ENCODE peak calls at places on chromosomes 4 and X, in ten cellular contexts. R is Caco-2, S is transverse colon, K is suprapubic skin, W is stomach, I is spleen, Z is sigmoid colon, H is ascending aorta, O is MM.1S, P is uterus. M is an unnamed sample. For H3K4me1, the result is how much of the 10 kb centered on the place peaks cover.

GRCh38 chr4:110629780-110630500 is 7.1 kb upstream of the PITX2 start:
- DNase-seq in I (no peak), R (no peak), P (no peak), K (no peak), O (no peak), H (no peak), S (no peak), W (no peak), Z (no peak), M (no peak)

GRCh38 chrX:49986058-49986457 is 63.7 kb downstream of the CLCN5 start:
- DNase-seq in W (no peak), R (no peak), H (no peak), S (no peak), O (no peak), Z (no peak), P (no peak), I (no peak), K (no peak), M (no peak)

GRCh38 chr4:165151734-165152133 is 39.1 kb upstream of the TMEM192 start:
- DNase-seq in H (no peak), S (no peak), R (no peak), I (no peak), W (no peak), P (no peak), K (no peak), O (no peak), Z (no peak), M (no peak)

GRCh38 chr4:99202536-99202935 is 16.5 kb downstream of the ADH6 start:
- DNase-seq in H (no peak), W (no peak), K (no peak), S (no peak), O (no peak), P (peak), Z (peak), R (no peak), I (no peak), M (peak)

GRCh38 chrX:48937065-48937907 is 18.5 kb upstream of the PIM2 start:
- DNase-seq in P (no peak), Z (no peak), K (peak), O (peak), S (peak), R (no peak), I (peak), H (peak), W (peak), M (peak)

GRCh38 chr4:22416403-22416802 is 99.5 kb downstream of the ADGRA3 start:
- DNase-seq in Z (no peak), W (no peak), I (no peak), H (no peak), P (no peak), R (no peak), S (no peak), O (no peak), K (no peak), M (peak)

GRCh38 chrX:102560423-102561068 is 38.8 kb upstream of the ARMCX5 start:
- DNase-seq in H (no peak), I (no peak), Z (no peak), O (no peak), W (no peak), K (no peak), R (no peak), P (no peak), S (no peak), M (no peak)

GRCh38 chr4:98706200-98706813 is 47.9 kb upstream of the TSPAN5 start:
- DNase-seq in K (no peak), P (no peak), H (no peak), S (no peak), Z (no peak), R (no peak), W (no peak), O (no peak), I (no peak), M (no peak)

GRCh38 chrX:134171661-134172587 is 65.1 kb upstream of the CCDC160 start:
- DNase-seq in P (no peak), O (no peak), H (no peak), Z (no peak), W (peak), S (no peak), I (peak), K (no peak), R (no peak), M (peak)

GRCh38 chrX:22662776-22663175 is 337.0 kb upstream of the DDX53 start:
- DNase-seq in R (no peak), O (no peak), P (no peak), H (no peak), K (no peak), Z (no peak), W (no peak), I (no peak), S (no peak), M (no peak)

GRCh38 chr4:20086768-20087167 is 164.9 kb upstream of the SLIT2 start:
- DNase-seq in W (no peak), K (no peak), P (no peak), O (no peak), H (no peak), R (peak), I (no peak), S (no peak), Z (no peak), M (no peak)

GRCh38 chr4:107736924-107737448 is 17.0 kb upstream of the PAPSS1 start:
- DNase-seq in P (no peak), S (peak), H (no peak), I (no peak), K (no peak), R (peak), W (no peak), Z (no peak), O (peak), M (peak)

GRCh38 chr4:121674696-121675095 is 22.1 kb downstream of the ANXA5 start:
- DNase-seq in I (no peak), S (no peak), Z (no peak), R (no peak), K (no peak), W (no peak), H (no peak), P (no peak), O (no peak), M (no peak)

GRCh38 chrX:150610038-150610437 is 41.6 kb downstream of the MTM1 start:
- DNase-seq in K (no peak), Z (no peak), P (no peak), I (no peak), O (no peak), R (no peak), H (no peak), W (no peak), S (no peak), M (no peak)

GRCh38 chr4:134780244-134780643 is 578.7 kb upstream of the PABPC4L start:
- DNase-seq in K (no peak), P (no peak), Z (no peak), R (no peak), H (no peak), W (no peak), I (no peak), O (no peak), S (no peak), M (no peak)

GRCh38 chr4:33369366-33369899 is 2649.3 kb downstream of the PCDH7 start:
- DNase-seq in O (no peak), W (no peak), P (no peak), S (no peak), I (no peak), H (no peak), Z (no peak), R (no peak), K (no peak), M (peak)

GRCh38 chr4:108965472-108966076 is 202.7 kb upstream of the ETNPPL start:
- DNase-seq in K (no peak), I (no peak), H (no peak), W (no peak), Z (no peak), O (no peak), S (no peak), P (no peak), R (no peak), M (no peak)

GRCh38 chr4:25007608-25008007 is 23.1 kb downstream of the LGI2 start:
- DNase-seq in K (no peak), W (no peak), P (no peak), I (no peak), Z (peak), R (no peak), S (no peak), O (no peak), H (no peak), M (no peak)

GRCh38 chrX:15985937-15986336 is 131.3 kb upstream of the AP1S2 start:
- DNase-seq in Z (no peak), R (no peak), K (no peak), O (no peak), P (no peak), W (no peak), H (no peak), I (no peak), S (no peak), M (no peak)

GRCh38 chr4:124105212-124105611 is 607.3 kb downstream of the ANKRD50 start:
- DNase-seq in S (no peak), P (no peak), W (no peak), H (no peak), K (no peak), O (no peak), I (no peak), Z (no peak), R (no peak), M (peak)

GRCh38 chr4:108270466-108271450 is 102.0 kb upstream of the LEF1 start:
- DNase-seq in H (no peak), R (no peak), O (peak), S (no peak), W (no peak), I (no peak), P (no peak), K (no peak), Z (no peak), M (peak)

GRCh38 chr4:13240066-13240465 is 244.1 kb downstream of the RAB28 start:
- DNase-seq in K (no peak), I (no peak), S (no peak), R (no peak), O (no peak), Z (no peak), H (no peak), P (no peak), W (no peak), M (no peak)

GRCh38 chr4:140943887-140944515 is 187.8 kb upstream of the TBC1D9 start:
- DNase-seq in R (no peak), H (no peak), I (no peak), P (no peak), Z (no peak), K (no peak), W (no peak), S (no peak), O (no peak), M (no peak)

DNA sequence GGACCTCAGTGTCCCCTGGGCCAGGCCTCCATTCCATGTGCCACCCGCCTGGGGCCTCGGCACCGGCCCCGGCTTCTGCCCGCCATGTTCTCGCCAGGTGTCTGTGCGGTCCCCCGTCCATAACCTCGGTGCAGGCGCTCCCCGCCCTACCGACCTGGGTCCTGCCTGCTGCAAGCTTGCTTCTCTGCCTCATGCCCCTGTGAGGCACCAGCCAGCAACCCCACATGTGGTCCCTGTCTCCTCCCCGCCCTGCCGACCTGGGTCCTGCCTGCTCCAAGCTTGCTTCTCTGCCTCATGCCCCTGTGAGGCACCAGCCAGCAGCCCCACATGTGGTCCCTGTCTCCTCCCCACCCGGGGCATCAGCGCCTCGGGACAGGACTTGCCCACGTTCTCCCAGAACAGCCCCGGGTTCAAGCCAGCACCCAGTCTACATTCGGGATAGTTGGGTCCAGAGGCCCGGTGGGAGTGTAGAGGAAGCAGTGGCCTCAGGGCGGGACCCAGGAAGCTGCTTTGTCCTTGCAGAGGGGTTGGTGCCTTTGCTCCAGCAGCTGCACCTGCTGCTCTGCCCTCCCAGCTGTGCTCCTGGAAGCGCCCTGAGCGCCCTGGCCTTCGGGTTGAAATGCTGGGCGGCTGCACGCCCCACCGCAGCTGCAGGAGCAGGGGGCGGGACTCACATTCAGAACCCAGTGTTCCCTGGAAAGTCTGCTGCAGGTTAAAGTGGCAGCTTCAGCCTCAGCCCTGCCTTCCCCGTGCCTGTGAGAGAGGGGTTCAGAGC is 20.1 kb upstream of the UVSSA start:
- DNase-seq in W (no peak), R (no peak), S (no peak), H (no peak), O (no peak), P (no peak), Z (no peak), K (no peak), I (peak), M (no peak)
- H3K4me1 ChIP-seq in W (under half), R (under half), S (under half), H (under half), O (under half), P (under half), Z (under half), K (under half), I (under half), M (under half)

DNA sequence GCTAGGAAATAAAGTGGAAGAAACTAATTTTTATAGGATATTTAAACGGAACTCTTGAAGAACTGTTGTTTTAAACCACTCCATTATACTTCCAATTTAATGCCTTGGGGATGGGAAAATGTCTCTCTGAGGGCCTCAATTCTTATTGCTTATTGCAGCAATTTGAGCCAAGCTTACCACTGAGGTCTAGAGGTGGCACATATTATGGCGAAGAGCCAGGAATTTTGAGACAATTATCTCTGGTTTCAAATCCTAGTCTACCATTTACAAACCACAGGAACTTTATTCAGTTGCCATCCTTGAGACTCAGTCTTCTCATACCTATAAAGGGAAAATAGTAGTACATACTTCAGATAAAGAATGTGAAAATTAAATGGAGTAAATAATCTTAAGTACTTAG is 953.6 kb upstream of the IGFBP7 start:
- DNase-seq in H (no peak), S (no peak), P (no peak), R (no peak), O (no peak), Z (no peak), W (no peak), K (no peak), I (no peak), M (no peak)
- TF ChIP-seq CTCF in H (no peak), S (no peak), P (no peak), R (no peak), O (no peak), Z (no peak), W (no peak), K (no peak), I (no peak), M (no peak)

GRCh38 chrX:112851161-112851779 is 10.6 kb upstream of the AMOT start:
- DNase-seq in K (no peak), Z (no peak), O (peak), W (no peak), H (no peak), P (no peak), I (no peak), R (peak), S (no peak), M (no peak)
- H3K4me1 ChIP-seq in K (under half), Z (under half), O (under half), W (under half), H (under half), P (under half), I (under half), R (under half), S (under half), M (under half)

GRCh38 chrX:29662759-29663503 is 552.4 kb upstream of the MAGEB2 start:
- DNase-seq in K (no peak), S (no peak), R (peak), H (no peak), P (no peak), W (no peak), I (no peak), O (no peak), Z (no peak), M (no peak)
- TF ChIP-seq CTCF in K (no peak), S (no peak), R (no peak), H (no peak), P (no peak), W (no peak), I (no peak), O (no peak), Z (no peak), M (no peak)

GRCh38 chrX:153945956-153946909 is 1.8 kb upstream of the RENBP start:
- DNase-seq in I (no peak), Z (no peak), P (no peak), H (no peak), R (no peak), S (no peak), O (no peak), K (no peak), W (no peak), M (no peak)

GRCh38 chrX:153948002-153948466 is 3.6 kb upstream of the RENBP start:
- DNase-seq in O (no peak), R (no peak), K (no peak), H (no peak), W (no peak), S (no peak), Z (no peak), P (no peak), I (no peak), M (no peak)

GRCh38 chrX:153946910-153947769 is 2.7 kb upstream of the RENBP start:
- DNase-seq in K (no peak), O (peak), Z (peak), P (no peak), H (no peak), I (peak), W (peak), R (peak), S (peak), M (peak)

GRCh38 chrX:153951683-153952372 is 7.4 kb upstream of the RENBP start:
- DNase-seq in R (no peak), K (no peak), P (no peak), Z (no peak), I (peak), S (no peak), O (no peak), H (no peak), W (no peak), M (no peak)

DNA sequence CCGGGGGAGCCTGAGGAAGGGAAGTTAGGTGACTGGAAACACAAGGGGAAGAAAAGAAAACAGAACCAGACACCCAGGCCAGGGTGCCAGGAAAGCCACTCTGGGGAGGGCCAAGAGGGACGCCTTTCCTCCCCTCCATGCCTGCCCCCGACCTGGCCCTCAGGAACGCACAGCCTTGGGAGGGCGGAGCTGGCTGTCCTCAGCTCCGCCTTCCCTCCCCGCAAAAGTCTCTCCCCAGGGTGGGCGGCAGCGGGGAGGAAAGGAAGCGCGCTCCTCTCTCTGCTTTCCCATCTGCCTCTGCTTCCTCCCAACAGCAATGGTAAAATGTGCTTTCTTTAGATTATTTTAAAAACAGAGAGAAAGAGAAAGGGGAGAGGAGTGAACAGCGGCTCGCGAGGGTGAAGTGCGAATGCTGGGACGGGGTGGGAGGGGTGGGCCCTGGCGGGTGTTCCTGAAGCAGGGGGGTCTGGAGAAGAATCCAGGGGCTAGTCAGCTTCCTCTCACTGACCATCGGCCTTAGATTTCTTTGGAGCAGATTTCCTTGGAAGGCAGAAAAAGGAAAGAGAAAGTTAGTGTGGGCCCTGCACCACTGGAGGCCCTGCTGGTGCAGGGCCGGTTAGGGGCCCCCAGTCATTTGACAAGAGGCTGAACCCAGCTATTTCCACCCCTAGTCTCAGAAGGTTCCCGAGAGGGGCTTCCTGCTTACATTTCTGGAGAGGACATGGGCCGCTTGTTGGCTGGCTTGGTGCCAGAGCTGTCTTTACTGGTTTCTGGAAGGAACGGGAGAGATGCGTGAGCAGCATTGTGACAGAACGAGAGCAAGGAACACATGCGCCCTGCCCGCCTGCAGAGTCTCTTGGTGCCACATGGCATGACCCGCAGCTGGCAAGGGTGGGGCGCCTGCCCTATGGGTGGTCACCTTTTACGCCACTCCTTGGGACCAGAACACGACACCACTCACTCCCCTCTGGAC is 4.7 kb upstream of the RENBP start:
- DNase-seq in R (no peak), S (no peak), H (no peak), K (no peak), I (no peak), Z (no peak), P (no peak), W (no peak), O (no peak), M (no peak)
- H3K4me1 ChIP-seq in R (under half), S (under half), H (under half), K (under half), I (under half), Z (under half), P (under half), W (under half), O (under half), M (under half)

GRCh38 chr4:85708468-85708867 is 233.5 kb downstream of the ARHGAP24 start:
- DNase-seq in K (no peak), H (no peak), R (no peak), S (no peak), O (no peak), Z (no peak), P (no peak), W (no peak), I (no peak), M (peak)
- TF ChIP-seq CTCF in K (no peak), H (no peak), R (no peak), S (no peak), O (no peak), Z (no peak), P (no peak), W (no peak), I (no peak), M (no peak)